ENCODE peak calls at places on chromosome 17, in eight cellular contexts. One of them, this sample, is unnamed.

GRCh38 chr17:71237903-71238538 is 882.8 kb upstream of the SOX9 start:
- DNase-seq in hepatocyte: peak
- DNase-seq in IMR-90: peak
- DNase-seq in neuronal stem cell: no peak
- DNase-seq in H1: no peak
- DNase-seq in A549: peak
- DNase-seq in PC-3: peak
- DNase-seq in endothelial cell of umbilical vein: no peak
- DNase-seq in this sample: peak

GRCh38 chr17:13597723-13598347 is 3.9 kb downstream of the HS3ST3A1 start:
- DNase-seq in hepatocyte: peak
- DNase-seq in IMR-90: peak
- DNase-seq in neuronal stem cell: no peak
- DNase-seq in H1: no peak
- DNase-seq in A549: peak
- DNase-seq in PC-3: peak
- DNase-seq in endothelial cell of umbilical vein: peak
- DNase-seq in this sample: peak

GRCh38 chr17:7022791-7023571 is at the start of gene BCL6B:
- DNase-seq in hepatocyte: no peak
- DNase-seq in IMR-90: no peak
- DNase-seq in neuronal stem cell: no peak
- DNase-seq in H1: peak
- DNase-seq in A549: no peak
- DNase-seq in PC-3: no peak
- DNase-seq in endothelial cell of umbilical vein: peak
- DNase-seq in this sample: no peak

GRCh38 chr17:62968445-62968923 is 2.4 kb downstream of the TANC2 start:
- DNase-seq in hepatocyte: peak
- DNase-seq in IMR-90: peak
- DNase-seq in neuronal stem cell: peak
- DNase-seq in H1: no peak
- DNase-seq in A549: peak
- DNase-seq in PC-3: peak
- DNase-seq in endothelial cell of umbilical vein: peak
- DNase-seq in this sample: peak

GRCh38 chr17:27879987-27880608 is 13.1 kb downstream of the LYRM9 start:
- DNase-seq in hepatocyte: peak
- DNase-seq in IMR-90: peak
- DNase-seq in neuronal stem cell: peak
- DNase-seq in H1: peak
- DNase-seq in A549: peak
- DNase-seq in PC-3: peak
- DNase-seq in endothelial cell of umbilical vein: peak
- DNase-seq in this sample: peak

GRCh38 chr17:78128616-78129384 is at the start of gene TMC6:
- DNase-seq in hepatocyte: peak
- DNase-seq in IMR-90: no peak
- DNase-seq in neuronal stem cell: peak
- DNase-seq in H1: peak
- DNase-seq in A549: peak
- DNase-seq in PC-3: peak
- DNase-seq in endothelial cell of umbilical vein: peak
- DNase-seq in this sample: no peak

GRCh38 chr17:81329927-81330883 is 35.1 kb upstream of the SLC38A10 start:
- DNase-seq in hepatocyte: peak
- DNase-seq in IMR-90: no peak
- DNase-seq in neuronal stem cell: no peak
- DNase-seq in H1: no peak
- DNase-seq in A549: peak
- DNase-seq in PC-3: peak
- DNase-seq in endothelial cell of umbilical vein: no peak
- DNase-seq in this sample: peak

GRCh38 chr17:75809631-75810111 is 25.1 kb downstream of the UNK start:
- DNase-seq in hepatocyte: no peak
- DNase-seq in IMR-90: no peak
- DNase-seq in neuronal stem cell: no peak
- DNase-seq in H1: no peak
- DNase-seq in A549: no peak
- DNase-seq in PC-3: no peak
- DNase-seq in endothelial cell of umbilical vein: no peak
- DNase-seq in this sample: no peak

GRCh38 chr17:3989156-3989886 is 25.1 kb upstream of the ATP2A3 start:
- DNase-seq in hepatocyte: no peak
- DNase-seq in IMR-90: no peak
- DNase-seq in neuronal stem cell: no peak
- DNase-seq in H1: no peak
- DNase-seq in A549: no peak
- DNase-seq in PC-3: no peak
- DNase-seq in endothelial cell of umbilical vein: peak
- DNase-seq in this sample: no peak

GRCh38 chr17:75105269-75106080 is 4.3 kb upstream of the ARMC7 start:
- DNase-seq in hepatocyte: peak
- DNase-seq in IMR-90: peak
- DNase-seq in neuronal stem cell: no peak
- DNase-seq in H1: peak
- DNase-seq in A549: peak
- DNase-seq in PC-3: peak
- DNase-seq in endothelial cell of umbilical vein: peak
- DNase-seq in this sample: peak

GRCh38 chr17:28918295-28918694 is 15.4 kb upstream of the DHRS13 start:
- DNase-seq in hepatocyte: no peak
- DNase-seq in IMR-90: no peak
- DNase-seq in neuronal stem cell: no peak
- DNase-seq in H1: no peak
- DNase-seq in A549: no peak
- DNase-seq in PC-3: no peak
- DNase-seq in endothelial cell of umbilical vein: no peak
- DNase-seq in this sample: no peak

GRCh38 chr17:20999044-20999573 is 43.7 kb downstream of the USP22 start:
- DNase-seq in hepatocyte: peak
- DNase-seq in IMR-90: no peak
- DNase-seq in neuronal stem cell: no peak
- DNase-seq in H1: no peak
- DNase-seq in A549: no peak
- DNase-seq in PC-3: no peak
- DNase-seq in endothelial cell of umbilical vein: no peak
- DNase-seq in this sample: peak

GRCh38 chr17:76384222-76384986 is at the start of gene SPHK1:
- DNase-seq in hepatocyte: peak
- DNase-seq in IMR-90: peak
- DNase-seq in neuronal stem cell: peak
- DNase-seq in H1: peak
- DNase-seq in A549: peak
- DNase-seq in PC-3: peak
- DNase-seq in endothelial cell of umbilical vein: peak
- DNase-seq in this sample: peak

GRCh38 chr17:81950501-81950900 is 3.5 kb upstream of the MYADML2 start:
- DNase-seq in hepatocyte: no peak
- DNase-seq in IMR-90: no peak
- DNase-seq in neuronal stem cell: no peak
- DNase-seq in H1: no peak
- DNase-seq in A549: no peak
- DNase-seq in PC-3: no peak
- DNase-seq in endothelial cell of umbilical vein: no peak
- DNase-seq in this sample: no peak

GRCh38 chr17:9644910-9645751 is at the start of gene USP43:
- DNase-seq in hepatocyte: peak
- DNase-seq in IMR-90: no peak
- DNase-seq in neuronal stem cell: peak
- DNase-seq in H1: peak
- DNase-seq in A549: peak
- DNase-seq in PC-3: peak
- DNase-seq in endothelial cell of umbilical vein: no peak
- DNase-seq in this sample: peak

GRCh38 chr17:7854851-7855642 is at the start of gene TMEM88:
- DNase-seq in hepatocyte: peak
- DNase-seq in IMR-90: no peak
- DNase-seq in neuronal stem cell: peak
- DNase-seq in H1: peak
- DNase-seq in A549: no peak
- DNase-seq in PC-3: no peak
- DNase-seq in endothelial cell of umbilical vein: peak
- DNase-seq in this sample: peak

GRCh38 chr17:17028059-17028877 is 14.0 kb upstream of the MPRIP start:
- DNase-seq in hepatocyte: peak
- DNase-seq in IMR-90: peak
- DNase-seq in neuronal stem cell: peak
- DNase-seq in H1: peak
- DNase-seq in A549: peak
- DNase-seq in PC-3: peak
- DNase-seq in endothelial cell of umbilical vein: no peak
- DNase-seq in this sample: peak

GRCh38 chr17:31313982-31314787 is at the start of gene EVI2B:
- DNase-seq in hepatocyte: no peak
- DNase-seq in IMR-90: peak
- DNase-seq in neuronal stem cell: no peak
- DNase-seq in H1: no peak
- DNase-seq in A549: no peak
- DNase-seq in PC-3: peak
- DNase-seq in endothelial cell of umbilical vein: peak
- DNase-seq in this sample: peak

GRCh38 chr17:12664894-12665262 is 812 bp upstream of the MYOCD start:
- DNase-seq in hepatocyte: no peak
- DNase-seq in IMR-90: no peak
- DNase-seq in neuronal stem cell: no peak
- DNase-seq in H1: no peak
- DNase-seq in A549: no peak
- DNase-seq in PC-3: no peak
- DNase-seq in endothelial cell of umbilical vein: no peak
- DNase-seq in this sample: peak

GRCh38 chr17:43418441-43419374 is 19.9 kb downstream of the ARL4D start:
- DNase-seq in hepatocyte: peak
- DNase-seq in IMR-90: peak
- DNase-seq in neuronal stem cell: no peak
- DNase-seq in H1: no peak
- DNase-seq in A549: peak
- DNase-seq in PC-3: peak
- DNase-seq in endothelial cell of umbilical vein: no peak
- DNase-seq in this sample: peak

GRCh38 chr17:37310940-37311339 is 64.8 kb upstream of the C17orf78 start:
- DNase-seq in hepatocyte: no peak
- DNase-seq in IMR-90: no peak
- DNase-seq in neuronal stem cell: no peak
- DNase-seq in H1: no peak
- DNase-seq in A549: no peak
- DNase-seq in PC-3: no peak
- DNase-seq in endothelial cell of umbilical vein: no peak
- DNase-seq in this sample: peak

GRCh38 chr17:34998205-34998604 is 17.9 kb downstream of the LIG3 start:
- DNase-seq in hepatocyte: peak
- DNase-seq in IMR-90: peak
- DNase-seq in neuronal stem cell: peak
- DNase-seq in H1: peak
- DNase-seq in A549: peak
- DNase-seq in PC-3: peak
- DNase-seq in endothelial cell of umbilical vein: peak
- DNase-seq in this sample: peak

GRCh38 chr17:46770439-46770817 is 48.1 kb downstream of the WNT3 start:
- DNase-seq in hepatocyte: no peak
- DNase-seq in IMR-90: no peak
- DNase-seq in neuronal stem cell: no peak
- DNase-seq in H1: peak
- DNase-seq in A549: no peak
- DNase-seq in PC-3: no peak
- DNase-seq in endothelial cell of umbilical vein: no peak
- DNase-seq in this sample: no peak
- H3K4me2 ChIP-seq in hepatocyte: peak
- H3K4me2 ChIP-seq in IMR-90: no peak
- H3K4me2 ChIP-seq in neuronal stem cell: peak
- H3K4me2 ChIP-seq in H1: peak
- H3K4me2 ChIP-seq in A549: peak
- H3K4me2 ChIP-seq in PC-3: peak
- H3K4me2 ChIP-seq in endothelial cell of umbilical vein: peak
- H3K4me2 ChIP-seq in this sample: no peak

GRCh38 chr17:54807331-54807730 is 93.3 kb upstream of the TOM1L1 start:
- DNase-seq in hepatocyte: no peak
- DNase-seq in IMR-90: no peak
- DNase-seq in neuronal stem cell: no peak
- DNase-seq in H1: no peak
- DNase-seq in A549: no peak
- DNase-seq in PC-3: no peak
- DNase-seq in endothelial cell of umbilical vein: no peak
- DNase-seq in this sample: no peak
- H3K4me2 ChIP-seq in hepatocyte: no peak
- H3K4me2 ChIP-seq in IMR-90: no peak
- H3K4me2 ChIP-seq in neuronal stem cell: no peak
- H3K4me2 ChIP-seq in H1: no peak
- H3K4me2 ChIP-seq in A549: no peak
- H3K4me2 ChIP-seq in PC-3: no peak
- H3K4me2 ChIP-seq in endothelial cell of umbilical vein: no peak
- H3K4me2 ChIP-seq in this sample: no peak

GRCh38 chr17:52025231-52025630 is 133.3 kb downstream of the CA10 start:
- DNase-seq in hepatocyte: no peak
- DNase-seq in IMR-90: no peak
- DNase-seq in neuronal stem cell: no peak
- DNase-seq in H1: no peak
- DNase-seq in A549: no peak
- DNase-seq in PC-3: no peak
- DNase-seq in endothelial cell of umbilical vein: no peak
- DNase-seq in this sample: peak
- H3K4me2 ChIP-seq in hepatocyte: no peak
- H3K4me2 ChIP-seq in IMR-90: no peak
- H3K4me2 ChIP-seq in neuronal stem cell: no peak
- H3K4me2 ChIP-seq in H1: no peak
- H3K4me2 ChIP-seq in A549: no peak
- H3K4me2 ChIP-seq in PC-3: no peak
- H3K4me2 ChIP-seq in endothelial cell of umbilical vein: no peak
- H3K4me2 ChIP-seq in this sample: no peak

GRCh38 chr17:33017366-33017765 is 25.7 kb downstream of the SPACA3 start:
- DNase-seq in hepatocyte: no peak
- DNase-seq in IMR-90: no peak
- DNase-seq in neuronal stem cell: no peak
- DNase-seq in H1: no peak
- DNase-seq in A549: no peak
- DNase-seq in PC-3: no peak
- DNase-seq in endothelial cell of umbilical vein: no peak
- DNase-seq in this sample: no peak

GRCh38 chr17:33015716-33016346 is 24.2 kb downstream of the SPACA3 start:
- DNase-seq in hepatocyte: no peak
- DNase-seq in IMR-90: no peak
- DNase-seq in neuronal stem cell: no peak
- DNase-seq in H1: peak
- DNase-seq in A549: no peak
- DNase-seq in PC-3: no peak
- DNase-seq in endothelial cell of umbilical vein: no peak
- DNase-seq in this sample: no peak

GRCh38 chr17:33014751-33015150 is 23.1 kb downstream of the SPACA3 start:
- DNase-seq in hepatocyte: peak
- DNase-seq in IMR-90: peak
- DNase-seq in neuronal stem cell: no peak
- DNase-seq in H1: peak
- DNase-seq in A549: peak
- DNase-seq in PC-3: no peak
- DNase-seq in endothelial cell of umbilical vein: no peak
- DNase-seq in this sample: no peak

GRCh38 chr17:33019161-33019560 is 27.5 kb downstream of the SPACA3 start:
- DNase-seq in hepatocyte: no peak
- DNase-seq in IMR-90: no peak
- DNase-seq in neuronal stem cell: no peak
- DNase-seq in H1: no peak
- DNase-seq in A549: no peak
- DNase-seq in PC-3: no peak
- DNase-seq in endothelial cell of umbilical vein: no peak
- DNase-seq in this sample: no peak

GRCh38 chr17:33016920-33017319 is 25.3 kb downstream of the SPACA3 start:
- DNase-seq in hepatocyte: no peak
- DNase-seq in IMR-90: no peak
- DNase-seq in neuronal stem cell: no peak
- DNase-seq in H1: peak
- DNase-seq in A549: no peak
- DNase-seq in PC-3: no peak
- DNase-seq in endothelial cell of umbilical vein: no peak
- DNase-seq in this sample: no peak
- H3K4me2 ChIP-seq in hepatocyte: no peak
- H3K4me2 ChIP-seq in IMR-90: no peak
- H3K4me2 ChIP-seq in neuronal stem cell: no peak
- H3K4me2 ChIP-seq in H1: no peak
- H3K4me2 ChIP-seq in A549: no peak
- H3K4me2 ChIP-seq in PC-3: no peak
- H3K4me2 ChIP-seq in endothelial cell of umbilical vein: no peak
- H3K4me2 ChIP-seq in this sample: no peak